ENCODE peak calls at places on chromosomes 2 and 18, in ten cellular contexts. Q, O, I, T, B, K, N, M, J and R are unnamed samples.

GRCh38 chr2:4763009-4763408 is 929.2 kb upstream of the SOX11 start:
- DNase-seq in Q (no peak), O (no peak), I (no peak), T (peak; percentile 7), B (no peak), K (peak; percentile 19), N (no peak), M (no peak), J (no peak), R (no peak)

GRCh38 chr2:207251573-207252192 is 85.9 kb upstream of the KLF7 start:
- DNase-seq in Q (no peak), O (no peak), I (no peak), T (no peak), B (peak; percentile 97), K (no peak), N (no peak), M (no peak), J (no peak), R (no peak)

GRCh38 chr2:108918941-108919341 is 70.1 kb downstream of the EDAR start:
- DNase-seq in Q (no peak), O (no peak), I (peak; percentile 65), T (no peak), B (no peak), K (no peak), N (no peak), M (no peak), J (no peak), R (no peak)

GRCh38 chr2:217478831-217479435 is 523.9 kb downstream of the TNS1 start:
- DNase-seq in Q (no peak), O (no peak), I (no peak), T (no peak), B (no peak), K (no peak), N (no peak), M (no peak), J (no peak), R (no peak)

GRCh38 chr18:78737006-78737915 is 242.4 kb upstream of the SALL3 start:
- DNase-seq in Q (no peak), O (no peak), I (peak; percentile 43), T (no peak), B (no peak), K (no peak), N (no peak), M (no peak), J (no peak), R (no peak)

GRCh38 chr2:40256649-40257048 is 195.2 kb downstream of the SLC8A1 start:
- DNase-seq in Q (no peak), O (no peak), I (no peak), T (peak; percentile 51), B (peak; percentile 49), K (peak; percentile 13), N (no peak), M (no peak), J (no peak), R (no peak)

GRCh38 chr2:2828774-2829368 is 497.8 kb upstream of the MYT1L start:
- DNase-seq in Q (no peak), O (no peak), I (peak; percentile 74), T (no peak), B (no peak), K (no peak), N (no peak), M (no peak), J (peak; percentile 93), R (no peak)

GRCh38 chr2:137172162-137172561 is 406.8 kb downstream of the THSD7B start:
- DNase-seq in Q (no peak), O (no peak), I (no peak), T (no peak), B (no peak), K (no peak), N (no peak), M (no peak), J (no peak), R (no peak)

GRCh38 chr2:69017080-69017479 is 4.1 kb downstream of the ANTXR1 start:
- DNase-seq in Q (no peak), O (no peak), I (no peak), T (no peak), B (peak; percentile 74), K (no peak), N (no peak), M (no peak), J (no peak), R (no peak)

GRCh38 chr2:172457606-172458005 is 30.2 kb downstream of the ITGA6 start:
- DNase-seq in Q (no peak), O (no peak), I (no peak), T (no peak), B (no peak), K (no peak), N (no peak), M (no peak), J (no peak), R (no peak)

GRCh38 chr2:123521868-123522267 is 503.2 kb upstream of the CNTNAP5 start:
- DNase-seq in Q (no peak), O (no peak), I (no peak), T (no peak), B (no peak), K (no peak), N (no peak), M (no peak), J (no peak), R (no peak)

GRCh38 chr2:191591025-191591424 is 86.9 kb upstream of the NABP1 start:
- DNase-seq in Q (no peak), O (no peak), I (no peak), T (no peak), B (no peak), K (no peak), N (no peak), M (no peak), J (no peak), R (no peak)

GRCh38 chr18:7902399-7902839 is 335.3 kb downstream of the PTPRM start:
- DNase-seq in Q (no peak), O (no peak), I (no peak), T (no peak), B (no peak), K (no peak), N (no peak), M (no peak), J (no peak), R (no peak)

GRCh38 chr18:961644-962355 is 57.1 kb downstream of the ADCYAP1 start:
- DNase-seq in Q (no peak), O (peak; percentile 4), I (no peak), T (peak; percentile 18), B (peak; percentile 18), K (no peak), N (no peak), M (peak; percentile 26), J (no peak), R (no peak)

GRCh38 chr2:119126650-119127049 is 31.9 kb downstream of the C1QL2 start:
- DNase-seq in Q (no peak), O (no peak), I (no peak), T (peak; percentile 72), B (peak; percentile 8), K (no peak), N (no peak), M (peak; percentile 8), J (no peak), R (no peak)

GRCh38 chr2:189267925-189268579 is 88.5 kb upstream of the COL5A2 start:
- DNase-seq in Q (no peak), O (no peak), I (no peak), T (no peak), B (peak; percentile 83), K (no peak), N (no peak), M (no peak), J (no peak), R (no peak)

GRCh38 chr2:182240862-182241371 is 185.9 kb downstream of the PDE1A start:
- DNase-seq in Q (no peak), O (no peak), I (no peak), T (peak; percentile 45), B (no peak), K (no peak), N (no peak), M (no peak), J (no peak), R (no peak)

GRCh38 chr2:150214626-150215025 is 272.8 kb downstream of the RND3 start:
- DNase-seq in Q (no peak), O (no peak), I (no peak), T (no peak), B (no peak), K (no peak), N (no peak), M (no peak), J (no peak), R (no peak)

GRCh38 chr2:20213651-20214565 is 11.0 kb downstream of the SDC1 start:
- DNase-seq in Q (no peak), O (no peak), I (no peak), T (no peak), B (no peak), K (peak; percentile 2), N (no peak), M (no peak), J (no peak), R (no peak)

GRCh38 chr2:200324362-200324761 is 17.9 kb downstream of the SPATS2L start:
- DNase-seq in Q (no peak), O (no peak), I (no peak), T (no peak), B (no peak), K (no peak), N (no peak), M (no peak), J (no peak), R (no peak)

GRCh38 chr2:54556659-54557121 is 100.6 kb downstream of the SPTBN1 start:
- DNase-seq in Q (no peak), O (no peak), I (no peak), T (no peak), B (peak; percentile 68), K (no peak), N (no peak), M (no peak), J (no peak), R (no peak)

GRCh38 chr18:49149011-49149410 is 198.2 kb upstream of the SMAD7 start:
- DNase-seq in Q (no peak), O (no peak), I (no peak), T (no peak), B (no peak), K (no peak), N (no peak), M (no peak), J (no peak), R (no peak)

GRCh38 chr2:174749793-174750192 is 14.5 kb downstream of the CHRNA1 start:
- DNase-seq in Q (no peak), O (no peak), I (no peak), T (no peak), B (no peak), K (no peak), N (no peak), M (no peak), J (no peak), R (peak; percentile 32)

GRCh38 chr2:64227603-64228125 is 83.4 kb upstream of the PELI1 start:
- DNase-seq in Q (no peak), O (no peak), I (no peak), T (no peak), B (no peak), K (peak; percentile 76), N (no peak), M (no peak), J (no peak), R (no peak)

GRCh38 chr2:40197121-40197520 is 254.8 kb downstream of the SLC8A1 start:
- DNase-seq in Q (no peak), O (no peak), I (no peak), T (no peak), B (peak; percentile 64), K (no peak), N (no peak), M (no peak), J (peak; percentile 4), R (no peak)

GRCh38 chr2:126836761-126837679 is 61.7 kb upstream of the TEX51 start:
- DNase-seq in Q (no peak), O (no peak), I (no peak), T (no peak), B (no peak), K (no peak), N (no peak), M (no peak), J (no peak), R (no peak)

GRCh38 chr2:144660518-144661316 is 140.8 kb upstream of the ZEB2 start:
- DNase-seq in Q (no peak), O (no peak), I (no peak), T (no peak), B (peak; percentile 54), K (no peak), N (no peak), M (no peak), J (no peak), R (no peak)